ENCODE peak calls at places on chromosome 13, in five cellular contexts. J is transverse colon, N is ascending aorta, P is fibroblast of lung, Z is GM12878. S is an unnamed sample. For H3K4me1, the result is how much of the 10 kb centered on the place peaks cover.

GRCh38 chr13:31755803-31756212 is 16.5 kb downstream of the RXFP2 start:
- DNase-seq in J (no peak), N (no peak), P (peak), Z (no peak), S (no peak)

GRCh38 chr13:44436589-44437337 is 63.1 kb downstream of the SERP2 start:
- DNase-seq in J (peak), N (peak), P (peak), Z (no peak), S (no peak)

GRCh38 chr13:21964686-21965085 is 293.8 kb downstream of the FGF9 start:
- DNase-seq in J (no peak), N (no peak), P (no peak), Z (no peak), S (no peak)

GRCh38 chr13:71118779-71119364 is 748.1 kb downstream of the DACH1 start:
- DNase-seq in J (no peak), N (no peak), P (no peak), Z (no peak), S (no peak)

GRCh38 chr13:48976677-48977625 is 1.2 kb downstream of the FNDC3A start:
- DNase-seq in J (peak), N (no peak), P (peak), Z (no peak), S (no peak)

GRCh38 chr13:39565036-39565949 is 37.7 kb downstream of the LHFPL6 start:
- DNase-seq in J (no peak), N (peak), P (peak), Z (no peak), S (no peak)

GRCh38 chr13:105969761-105970160 is 565.7 kb downstream of the EFNB2 start:
- DNase-seq in J (no peak), N (no peak), P (no peak), Z (no peak), S (no peak)

GRCh38 chr13:94309997-94310842 is 169.3 kb downstream of the DCT start:
- DNase-seq in J (no peak), N (no peak), P (peak), Z (no peak), S (no peak)

GRCh38 chr13:109275848-109276247 is 510.5 kb downstream of the IRS2 start:
- DNase-seq in J (peak), N (no peak), P (no peak), Z (no peak), S (no peak)

GRCh38 chr13:112671359-112671758 is 18.5 kb upstream of the ATP11A start:
- DNase-seq in J (no peak), N (no peak), P (no peak), Z (no peak), S (no peak)

GRCh38 chr13:68888832-68889231 is 1218.8 kb upstream of the ATXN8OS start:
- DNase-seq in J (no peak), N (no peak), P (no peak), Z (no peak), S (no peak)

GRCh38 chr13:87356314-87356713 is 314.9 kb upstream of the SLITRK5 start:
- DNase-seq in J (no peak), N (no peak), P (peak), Z (no peak), S (no peak)

GRCh38 chr13:24063281-24063851 is 97.2 kb upstream of the SPATA13 start:
- DNase-seq in J (no peak), N (no peak), P (no peak), Z (no peak), S (no peak)

GRCh38 chr13:107117327-107118012 is 549.5 kb upstream of the ARGLU1 start:
- DNase-seq in J (no peak), N (no peak), P (no peak), Z (no peak), S (no peak)

GRCh38 chr13:99656843-99657506 is 155.7 kb downstream of the TM9SF2 start:
- DNase-seq in J (no peak), N (no peak), P (no peak), Z (no peak), S (no peak)

GRCh38 chr13:101520672-101521071 is 68.2 kb downstream of the ITGBL1 start:
- DNase-seq in J (no peak), N (no peak), P (peak), Z (no peak), S (no peak)

GRCh38 chr13:21071894-21072293 is 10.5 kb upstream of the LATS2 start:
- DNase-seq in J (no peak), N (no peak), P (peak), Z (no peak), S (no peak)

GRCh38 chr13:79311456-79311855 is 94.6 kb downstream of the RBM26 start:
- DNase-seq in J (no peak), N (no peak), P (peak), Z (no peak), S (no peak)

GRCh38 chr13:36966404-36966803 is 32.7 kb downstream of the ALG5 start:
- DNase-seq in J (no peak), N (no peak), P (no peak), Z (no peak), S (no peak)

GRCh38 chr13:84844473-84844872 is 954.7 kb downstream of the SLITRK6 start:
- DNase-seq in J (no peak), N (no peak), P (peak), Z (no peak), S (no peak)
- TF ChIP-seq CTCF in J (no peak), N (no peak), P (peak), Z (peak), S (no peak)

DNA sequence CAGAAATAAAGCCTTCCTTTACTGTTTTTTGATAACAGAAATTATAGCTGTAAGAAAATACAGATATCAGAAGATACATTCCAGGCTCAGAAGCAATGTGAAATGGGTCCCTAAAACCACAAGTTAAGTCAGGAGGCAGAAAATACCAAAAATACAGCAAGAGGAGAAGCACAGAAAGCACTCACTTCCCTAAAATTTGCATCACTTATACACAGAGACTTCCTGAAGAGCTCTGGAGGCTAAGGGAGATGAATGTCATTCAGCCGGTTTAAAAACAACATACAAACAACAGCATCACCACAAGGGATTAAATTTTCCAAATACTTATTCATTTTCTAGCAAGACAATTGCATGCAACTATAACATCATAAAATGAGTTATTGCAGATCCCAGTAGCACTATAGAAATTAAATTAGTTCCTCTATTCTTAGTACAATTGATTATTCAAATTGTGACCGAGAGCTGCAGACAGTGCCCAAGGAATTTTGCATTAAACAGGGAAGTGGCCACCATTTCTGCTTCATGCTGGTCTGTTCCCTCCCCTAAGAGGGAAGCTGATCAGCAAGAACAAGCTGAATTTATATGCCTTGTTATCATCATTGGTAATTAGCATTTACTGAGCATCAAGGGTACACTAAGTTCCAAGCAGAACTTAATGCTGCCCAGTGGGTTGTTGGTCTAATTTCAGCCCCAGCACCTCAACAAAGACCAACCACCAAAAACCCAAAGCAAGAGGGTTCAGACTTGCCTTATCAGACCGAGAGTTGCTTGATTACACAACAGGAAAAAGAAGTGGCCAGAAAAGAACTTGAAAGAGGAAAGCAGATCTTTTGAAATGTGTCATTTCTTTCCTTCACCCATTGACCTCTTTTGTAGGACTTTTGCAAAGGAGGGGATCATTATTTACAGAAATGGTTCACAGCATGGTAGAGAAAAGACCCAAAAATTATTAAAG is 140.7 kb downstream of the KCTD12 start:
- DNase-seq in J (no peak), N (no peak), P (no peak), Z (peak), S (no peak)
- H3K4me1 ChIP-seq in J (under half), N (under half), P (under half), Z (under half), S (under half)

GRCh38 chr13:85074543-85075313 is 724.5 kb downstream of the SLITRK6 start:
- DNase-seq in J (no peak), N (no peak), P (no peak), Z (no peak), S (no peak)
- H3K4me3 ChIP-seq in J (no peak), N (no peak), P (no peak), Z (no peak), S (no peak)

GRCh38 chr13:55199132-55199531 is 1941.6 kb upstream of the PRR20A start:
- DNase-seq in J (no peak), N (no peak), P (no peak), Z (no peak), S (no peak)
- TF ChIP-seq CTCF in J (no peak), N (no peak), P (no peak), Z (no peak), S (no peak)

GRCh38 chr13:98246538-98247172 is 69.6 kb upstream of the RNF113B start:
- DNase-seq in J (no peak), N (no peak), P (peak), Z (no peak), S (no peak)
- H3K4me1 ChIP-seq in J (under half), N (under half), P (under half), Z (under half), S (under half)

DNA sequence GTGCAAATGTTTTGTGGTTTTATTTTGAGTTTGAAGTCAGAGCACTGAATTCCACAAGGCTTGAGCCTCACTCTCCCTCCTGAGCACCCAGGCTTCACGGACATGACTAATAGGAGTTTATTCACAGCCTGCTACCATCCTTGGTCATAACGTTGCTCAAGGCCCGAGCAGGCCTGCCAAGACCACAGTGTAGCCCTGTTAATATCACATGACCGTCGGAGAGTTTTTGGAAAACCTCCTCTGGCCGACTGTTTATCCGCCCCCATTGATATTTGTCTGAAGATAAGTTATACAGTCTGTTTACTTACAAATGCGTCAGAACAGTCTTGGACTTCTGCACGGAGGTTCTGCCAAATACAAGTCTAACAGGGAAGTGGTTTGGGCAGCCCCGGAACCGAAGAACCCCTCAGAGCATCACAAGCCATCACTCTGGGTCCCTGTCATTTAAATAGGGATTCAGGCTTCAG is 89.9 kb downstream of the COL4A2 start:
- DNase-seq in J (peak), N (peak), P (peak), Z (no peak), S (peak)
- H3K4me3 ChIP-seq in J (no peak), N (peak), P (peak), Z (no peak), S (peak)

GRCh38 chr13:61040180-61040579 is 375.5 kb downstream of the PCDH20 start:
- DNase-seq in J (no peak), N (no peak), P (no peak), Z (no peak), S (no peak)
- TF ChIP-seq CTCF in J (no peak), N (no peak), P (no peak), Z (no peak), S (no peak)

DNA sequence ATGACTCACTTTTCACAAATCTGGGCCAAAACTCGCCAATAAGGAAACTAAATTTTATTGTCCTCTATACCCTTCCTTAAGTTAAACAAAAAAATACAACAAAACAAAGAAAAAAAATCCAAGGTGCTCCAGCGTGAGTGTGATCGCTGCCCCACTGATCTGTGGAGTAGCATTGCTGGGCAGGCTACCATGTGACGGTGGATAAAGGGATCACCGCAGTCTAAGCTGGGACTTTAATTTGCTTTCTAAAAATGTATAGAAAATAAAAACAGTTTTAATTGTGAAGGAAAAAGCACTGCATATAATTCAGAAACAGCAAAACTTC is 92.9 kb downstream of the FLT1 start:
- DNase-seq in J (no peak), N (no peak), P (no peak), Z (no peak), S (no peak)
- H3K4me1 ChIP-seq in J (under half), N (under half), P (under half), Z (under half), S (under half)

GRCh38 chr13:43077906-43078305 is 54.5 kb downstream of the DNAJC15 start:
- DNase-seq in J (no peak), N (no peak), P (no peak), Z (no peak), S (no peak)

GRCh38 chr13:43077446-43077845 is 54.1 kb downstream of the DNAJC15 start:
- DNase-seq in J (no peak), N (no peak), P (no peak), Z (no peak), S (no peak)

GRCh38 chr13:43079392-43079931 is 56.1 kb downstream of the DNAJC15 start:
- DNase-seq in J (no peak), N (no peak), P (no peak), Z (no peak), S (no peak)

GRCh38 chr13:43080199-43080598 is 56.8 kb downstream of the DNAJC15 start:
- DNase-seq in J (no peak), N (no peak), P (no peak), Z (no peak), S (no peak)

DNA sequence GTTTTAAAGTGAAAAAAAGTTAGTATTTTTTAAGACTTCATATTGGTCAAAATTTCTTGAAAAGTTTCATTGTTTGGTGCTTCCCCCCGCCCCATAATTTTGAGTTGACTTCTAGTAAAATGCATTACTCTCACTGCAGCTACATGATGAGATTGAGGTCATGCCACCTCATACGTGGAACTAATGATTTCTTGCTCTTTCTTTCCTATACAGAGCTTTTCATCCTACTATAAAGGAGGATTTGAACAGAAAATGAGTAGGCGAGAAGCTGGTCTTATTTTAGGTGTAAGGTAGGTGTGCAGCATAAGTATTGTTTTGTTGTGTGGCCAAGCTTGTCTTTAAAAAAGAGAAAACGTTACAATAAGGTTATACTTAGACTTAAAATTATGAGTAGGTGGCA is 55.0 kb downstream of the DNAJC15 start:
- DNase-seq in J (no peak), N (no peak), P (no peak), Z (no peak), S (no peak)
- H3K4me3 ChIP-seq in J (no peak), N (no peak), P (no peak), Z (no peak), S (no peak)

S was measured in vagina.